ENCODE peak calls at places on chromosomes 6 and 20, in seven cellular contexts. One of them, this sample, is unnamed.

GRCh38 chr6:161300823-161301222 is 27.0 kb upstream of the AGPAT4 start:
- DNase-seq in cardiac fibroblast: peak; percentile 20
- DNase-seq in H9: no peak
- DNase-seq in mammary epithelial cell: no peak
- DNase-seq in IMR-90: no peak
- DNase-seq in AG10803: no peak
- DNase-seq in GM06990: no peak
- DNase-seq in this sample: no peak

GRCh38 chr20:40683894-40684268 is 5.2 kb downstream of the MAFB start:
- DNase-seq in H9: no peak
- DNase-seq in IMR-90: no peak
- DNase-seq in mammary epithelial cell: no peak
- DNase-seq in AG10803: no peak
- DNase-seq in GM06990: no peak
- DNase-seq in cardiac fibroblast: no peak
- DNase-seq in this sample: no peak

GRCh38 chr20:1301031-1301529 is 27.9 kb downstream of the SDCBP2 start:
- DNase-seq in AG10803: peak; percentile 57
- DNase-seq in IMR-90: peak; percentile 75
- DNase-seq in mammary epithelial cell: peak; percentile 58
- DNase-seq in GM06990: no peak
- DNase-seq in H9: peak; percentile 73
- DNase-seq in cardiac fibroblast: peak; percentile 74
- DNase-seq in this sample: peak; percentile 74

GRCh38 chr6:127110712-127111111 is 7.8 kb upstream of the RSPO3 start:
- DNase-seq in GM06990: no peak
- DNase-seq in mammary epithelial cell: no peak
- DNase-seq in H9: no peak
- DNase-seq in IMR-90: no peak
- DNase-seq in AG10803: no peak
- DNase-seq in cardiac fibroblast: no peak
- DNase-seq in this sample: no peak

GRCh38 chr6:152723398-152723797 is 25.7 kb downstream of the MYCT1 start:
- DNase-seq in AG10803: peak; percentile 86
- DNase-seq in IMR-90: peak; percentile 85
- DNase-seq in GM06990: no peak
- DNase-seq in mammary epithelial cell: peak; percentile 7
- DNase-seq in cardiac fibroblast: peak; percentile 90
- DNase-seq in H9: no peak
- DNase-seq in this sample: no peak

GRCh38 chr20:48406462-48407235 is 421.1 kb downstream of the PREX1 start:
- DNase-seq in IMR-90: no peak
- DNase-seq in AG10803: no peak
- DNase-seq in GM06990: no peak
- DNase-seq in cardiac fibroblast: no peak
- DNase-seq in H9: no peak
- DNase-seq in mammary epithelial cell: peak; percentile 5
- DNase-seq in this sample: no peak

GRCh38 chr20:24992420-24993205 is at the start of gene APMAP:
- DNase-seq in mammary epithelial cell: peak; percentile 91
- DNase-seq in AG10803: peak; percentile 88
- DNase-seq in H9: peak; percentile 91
- DNase-seq in GM06990: peak; percentile 95
- DNase-seq in cardiac fibroblast: peak; percentile 91
- DNase-seq in IMR-90: peak; percentile 88
- DNase-seq in this sample: peak; percentile 96

GRCh38 chr6:106530502-106530901 is 98.8 kb downstream of the RTN4IP1 start:
- DNase-seq in cardiac fibroblast: peak; percentile 53
- DNase-seq in H9: no peak
- DNase-seq in AG10803: peak; percentile 82
- DNase-seq in IMR-90: peak; percentile 54
- DNase-seq in mammary epithelial cell: no peak
- DNase-seq in GM06990: no peak
- DNase-seq in this sample: no peak

GRCh38 chr20:19012671-19013070 is 199.1 kb downstream of the SCP2D1 start:
- DNase-seq in GM06990: no peak
- DNase-seq in IMR-90: no peak
- DNase-seq in cardiac fibroblast: peak; percentile 22
- DNase-seq in AG10803: peak; percentile 68
- DNase-seq in H9: no peak
- DNase-seq in mammary epithelial cell: no peak
- DNase-seq in this sample: no peak

GRCh38 chr6:28884423-28885148 is 39.2 kb downstream of the TRIM27 start:
- DNase-seq in H9: no peak
- DNase-seq in GM06990: no peak
- DNase-seq in cardiac fibroblast: no peak
- DNase-seq in mammary epithelial cell: no peak
- DNase-seq in AG10803: no peak
- DNase-seq in IMR-90: no peak
- DNase-seq in this sample: no peak

GRCh38 chr6:135497412-135498177 is at the start of gene AHI1:
- DNase-seq in H9: peak; percentile 94
- DNase-seq in cardiac fibroblast: peak; percentile 93
- DNase-seq in IMR-90: peak; percentile 92
- DNase-seq in AG10803: peak; percentile 90
- DNase-seq in mammary epithelial cell: peak; percentile 88
- DNase-seq in GM06990: peak; percentile 91
- DNase-seq in this sample: peak; percentile 88

GRCh38 chr20:61884571-61885389 is 180.9 kb downstream of the TAF4 start:
- DNase-seq in H9: no peak
- DNase-seq in cardiac fibroblast: no peak
- DNase-seq in mammary epithelial cell: no peak
- DNase-seq in IMR-90: no peak
- DNase-seq in GM06990: no peak
- DNase-seq in AG10803: no peak
- DNase-seq in this sample: no peak

GRCh38 chr6:31400467-31401289 is 2.7 kb upstream of the MICA start:
- DNase-seq in mammary epithelial cell: peak; percentile 74
- DNase-seq in IMR-90: peak; percentile 34
- DNase-seq in GM06990: peak; percentile 81
- DNase-seq in cardiac fibroblast: peak; percentile 67
- DNase-seq in AG10803: peak; percentile 61
- DNase-seq in H9: peak; percentile 68
- DNase-seq in this sample: peak; percentile 65

GRCh38 chr6:170182093-170182780 is 108.6 kb downstream of the DLL1 start:
- DNase-seq in H9: no peak
- DNase-seq in cardiac fibroblast: no peak
- DNase-seq in AG10803: no peak
- DNase-seq in mammary epithelial cell: no peak
- DNase-seq in IMR-90: no peak
- DNase-seq in GM06990: no peak
- DNase-seq in this sample: no peak

GRCh38 chr6:135281227-135281626 is 100.1 kb downstream of the MYB start:
- DNase-seq in IMR-90: no peak
- DNase-seq in GM06990: no peak
- DNase-seq in AG10803: no peak
- DNase-seq in cardiac fibroblast: no peak
- DNase-seq in mammary epithelial cell: no peak
- DNase-seq in H9: no peak
- DNase-seq in this sample: no peak

GRCh38 chr20:25256226-25256859 is 8.5 kb downstream of the PYGB start:
- DNase-seq in cardiac fibroblast: peak; percentile 50
- DNase-seq in AG10803: peak; percentile 56
- DNase-seq in H9: peak; percentile 16
- DNase-seq in IMR-90: no peak
- DNase-seq in mammary epithelial cell: no peak
- DNase-seq in GM06990: no peak
- DNase-seq in this sample: no peak

GRCh38 chr6:157597461-157598312 is 216.7 kb downstream of the ZDHHC14 start:
- DNase-seq in AG10803: peak; percentile 34
- DNase-seq in H9: peak; percentile 71
- DNase-seq in IMR-90: no peak
- DNase-seq in mammary epithelial cell: peak; percentile 24
- DNase-seq in cardiac fibroblast: peak; percentile 53
- DNase-seq in GM06990: peak; percentile 35
- DNase-seq in this sample: peak; percentile 69

GRCh38 chr6:135182993-135183531 is 2.0 kb downstream of the MYB start:
- DNase-seq in AG10803: no peak
- DNase-seq in H9: peak; percentile 63
- DNase-seq in cardiac fibroblast: no peak
- DNase-seq in mammary epithelial cell: peak; percentile 29
- DNase-seq in GM06990: peak; percentile 92
- DNase-seq in IMR-90: no peak
- DNase-seq in this sample: peak; percentile 39

GRCh38 chr6:26553264-26553738 is 15.1 kb downstream of the HMGN4 start:
- DNase-seq in H9: peak; percentile 76
- DNase-seq in cardiac fibroblast: peak; percentile 82
- DNase-seq in mammary epithelial cell: no peak
- DNase-seq in IMR-90: peak; percentile 75
- DNase-seq in AG10803: peak; percentile 73
- DNase-seq in GM06990: peak; percentile 72
- DNase-seq in this sample: peak; percentile 82

GRCh38 chr6:14635195-14635594 is 517.6 kb downstream of the CD83 start:
- DNase-seq in H9: no peak
- DNase-seq in mammary epithelial cell: peak; percentile 8
- DNase-seq in cardiac fibroblast: no peak
- DNase-seq in IMR-90: no peak
- DNase-seq in GM06990: no peak
- DNase-seq in AG10803: no peak
- DNase-seq in this sample: no peak

GRCh38 chr6:153698001-153698400 is 341.0 kb upstream of the OPRM1 start:
- DNase-seq in H9: no peak
- DNase-seq in cardiac fibroblast: no peak
- DNase-seq in mammary epithelial cell: no peak
- DNase-seq in GM06990: no peak
- DNase-seq in AG10803: no peak
- DNase-seq in IMR-90: no peak
- DNase-seq in this sample: no peak

GRCh38 chr6:163866192-163866591 is 451.7 kb downstream of the QKI start:
- DNase-seq in mammary epithelial cell: no peak
- DNase-seq in H9: peak; percentile 62
- DNase-seq in IMR-90: no peak
- DNase-seq in cardiac fibroblast: no peak
- DNase-seq in GM06990: no peak
- DNase-seq in AG10803: no peak
- DNase-seq in this sample: no peak
- TF ChIP-seq CTCF in mammary epithelial cell: no peak
- TF ChIP-seq CTCF in H9: no peak
- TF ChIP-seq CTCF in IMR-90: no peak
- TF ChIP-seq CTCF in cardiac fibroblast: no peak
- TF ChIP-seq CTCF in GM06990: no peak
- TF ChIP-seq CTCF in AG10803: no peak
- TF ChIP-seq CTCF in this sample: no peak

GRCh38 chr6:145508107-145508506 is 227.2 kb downstream of the EPM2A start:
- DNase-seq in GM06990: no peak
- DNase-seq in H9: peak; percentile 53
- DNase-seq in mammary epithelial cell: peak; percentile 17
- DNase-seq in IMR-90: no peak
- DNase-seq in AG10803: no peak
- DNase-seq in cardiac fibroblast: peak; percentile 2
- DNase-seq in this sample: peak; percentile 29
- TF ChIP-seq CTCF in GM06990: peak; percentile 50
- TF ChIP-seq CTCF in H9: peak; percentile 68
- TF ChIP-seq CTCF in mammary epithelial cell: peak; percentile 46
- TF ChIP-seq CTCF in IMR-90: no peak
- TF ChIP-seq CTCF in AG10803: no peak
- TF ChIP-seq CTCF in cardiac fibroblast: no peak
- TF ChIP-seq CTCF in this sample: peak; percentile 52

GRCh38 chr6:40293109-40293823 is 293.9 kb downstream of the LRFN2 start:
- DNase-seq in H9: no peak
- DNase-seq in AG10803: no peak
- DNase-seq in mammary epithelial cell: no peak
- DNase-seq in cardiac fibroblast: no peak
- DNase-seq in GM06990: no peak
- DNase-seq in IMR-90: no peak
- DNase-seq in this sample: no peak

GRCh38 chr6:40288919-40289318 is 298.2 kb downstream of the LRFN2 start:
- DNase-seq in GM06990: no peak
- DNase-seq in H9: peak; percentile 36
- DNase-seq in AG10803: no peak
- DNase-seq in mammary epithelial cell: no peak
- DNase-seq in IMR-90: no peak
- DNase-seq in cardiac fibroblast: no peak
- DNase-seq in this sample: no peak

GRCh38 chr6:40298207-40298606 is 289.0 kb downstream of the LRFN2 start:
- DNase-seq in GM06990: no peak
- DNase-seq in H9: no peak
- DNase-seq in AG10803: no peak
- DNase-seq in mammary epithelial cell: no peak
- DNase-seq in cardiac fibroblast: no peak
- DNase-seq in IMR-90: no peak
- DNase-seq in this sample: no peak

GRCh38 chr6:40295251-40295949 is 291.8 kb downstream of the LRFN2 start:
- DNase-seq in H9: no peak
- DNase-seq in mammary epithelial cell: peak; percentile 59
- DNase-seq in GM06990: no peak
- DNase-seq in AG10803: no peak
- DNase-seq in IMR-90: no peak
- DNase-seq in cardiac fibroblast: no peak
- DNase-seq in this sample: no peak

GRCh38 chr6:40293824-40294188 is 293.4 kb downstream of the LRFN2 start:
- DNase-seq in mammary epithelial cell: no peak
- DNase-seq in AG10803: no peak
- DNase-seq in H9: peak; percentile 49
- DNase-seq in IMR-90: no peak
- DNase-seq in GM06990: no peak
- DNase-seq in cardiac fibroblast: no peak
- DNase-seq in this sample: no peak
- TF ChIP-seq CTCF in mammary epithelial cell: no peak
- TF ChIP-seq CTCF in AG10803: no peak
- TF ChIP-seq CTCF in H9: no peak
- TF ChIP-seq CTCF in IMR-90: no peak
- TF ChIP-seq CTCF in GM06990: no peak
- TF ChIP-seq CTCF in cardiac fibroblast: no peak
- TF ChIP-seq CTCF in this sample: no peak

GRCh38 chr20:35950093-35950492 is 4.2 kb downstream of the SCAND1 start:
- DNase-seq in GM06990: no peak
- DNase-seq in mammary epithelial cell: no peak
- DNase-seq in cardiac fibroblast: no peak
- DNase-seq in IMR-90: no peak
- DNase-seq in AG10803: no peak
- DNase-seq in H9: no peak
- DNase-seq in this sample: no peak

GRCh38 chr20:35942243-35942642 is 12.1 kb downstream of the SCAND1 start:
- DNase-seq in cardiac fibroblast: no peak
- DNase-seq in mammary epithelial cell: no peak
- DNase-seq in AG10803: no peak
- DNase-seq in IMR-90: no peak
- DNase-seq in H9: no peak
- DNase-seq in GM06990: no peak
- DNase-seq in this sample: no peak

GRCh38 chr20:35947907-35948306 is 6.4 kb downstream of the SCAND1 start:
- DNase-seq in mammary epithelial cell: no peak
- DNase-seq in GM06990: no peak
- DNase-seq in cardiac fibroblast: peak; percentile 7
- DNase-seq in H9: no peak
- DNase-seq in AG10803: peak; percentile 80
- DNase-seq in IMR-90: peak; percentile 57
- DNase-seq in this sample: no peak

GRCh38 chr20:35944189-35944588 is 10.1 kb downstream of the SCAND1 start:
- DNase-seq in AG10803: no peak
- DNase-seq in mammary epithelial cell: no peak
- DNase-seq in H9: no peak
- DNase-seq in GM06990: no peak
- DNase-seq in IMR-90: no peak
- DNase-seq in cardiac fibroblast: no peak
- DNase-seq in this sample: no peak

DNA sequence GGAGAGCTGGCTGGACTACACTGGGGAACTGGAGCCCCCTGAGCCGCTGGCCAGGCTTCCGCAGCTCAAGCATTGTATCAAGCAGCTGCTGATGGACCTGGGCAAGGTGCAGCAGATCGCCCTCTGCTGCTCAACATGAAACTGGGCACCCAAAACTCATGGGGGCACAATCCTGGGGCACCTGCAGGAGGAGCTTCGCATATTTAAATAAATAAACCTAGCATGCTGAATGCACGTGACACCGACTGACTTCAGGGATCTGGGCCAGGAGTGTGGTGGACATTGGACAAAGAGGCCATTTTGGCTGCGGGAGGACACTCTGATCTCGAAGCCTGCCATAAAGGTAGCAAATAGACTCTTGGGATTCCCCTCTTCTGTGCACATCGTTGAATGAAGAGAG is 6.8 kb downstream of the SCAND1 start:
- DNase-seq in mammary epithelial cell: peak; percentile 22
- DNase-seq in H9: peak; percentile 79
- DNase-seq in IMR-90: peak; percentile 4
- DNase-seq in GM06990: peak; percentile 23
- DNase-seq in cardiac fibroblast: peak; percentile 27
- DNase-seq in AG10803: peak; percentile 8
- DNase-seq in this sample: peak; percentile 56
- TF ChIP-seq CTCF in mammary epithelial cell: peak; percentile 57
- TF ChIP-seq CTCF in H9: peak; percentile 80
- TF ChIP-seq CTCF in IMR-90: peak; percentile 24
- TF ChIP-seq CTCF in GM06990: peak; percentile 57
- TF ChIP-seq CTCF in cardiac fibroblast: peak; percentile 37
- TF ChIP-seq CTCF in AG10803: peak; percentile 32
- TF ChIP-seq CTCF in this sample: peak; percentile 82

This sample was measured in PC-3.